ENCODE peak calls at places on chromosomes 2 and 18, in nine cellular contexts. K is AG04450, Q is RWPE1, X is endothelial cell of umbilical vein, S is adrenal gland, L is breast epithelium, O is neural crest cell, J is PC-9, D is glutamatergic neuron. N is an unnamed sample.
A peak's percentile ranks its signal among the peaks of the same experiment; 100 is the strongest.

GRCh38 chr2:124778076-124778475 is 753.0 kb downstream of the CNTNAP5 start:
- DNase-seq in J (no peak), S (no peak), L (no peak), K (no peak), D (no peak), O (no peak), Q (peak; percentile 55), X (no peak), N (no peak)

GRCh38 chr18:51028201-51028805 is 1.7 kb upstream of the SMAD4 start:
- DNase-seq in D (no peak), K (no peak), X (no peak), O (no peak), L (no peak), S (no peak), Q (no peak), J (peak; percentile 12), N (no peak)

GRCh38 chr2:143692162-143692561 is 562.9 kb downstream of the ARHGAP15 start:
- DNase-seq in J (no peak), Q (no peak), X (no peak), O (no peak), K (no peak), S (no peak), D (no peak), L (no peak), N (peak; percentile 3)

GRCh38 chr2:623384-623922 is 53.8 kb downstream of the TMEM18 start:
- DNase-seq in O (no peak), D (no peak), X (no peak), L (no peak), Q (no peak), J (no peak), K (no peak), S (no peak), N (no peak)

GRCh38 chr2:127400897-127401756 is 13.4 kb upstream of the MAP3K2 start:
- DNase-seq in J (peak; percentile 93), D (no peak), X (peak; percentile 12), Q (peak; percentile 91), K (no peak), S (no peak), L (no peak), O (no peak), N (no peak)

GRCh38 chr2:98872526-98872925 is 63.5 kb downstream of the CRACDL start:
- DNase-seq in D (no peak), L (no peak), Q (no peak), K (no peak), S (no peak), X (no peak), J (no peak), O (no peak), N (no peak)

GRCh38 chr2:203959265-203960034 is 22.9 kb downstream of the ICOS start:
- DNase-seq in J (no peak), O (no peak), L (no peak), X (no peak), K (no peak), S (no peak), D (no peak), Q (no peak), N (no peak)

GRCh38 chr2:131488306-131489205 is 3.6 kb downstream of the MZT2A start:
- DNase-seq in S (no peak), O (no peak), Q (no peak), L (no peak), J (no peak), D (peak; percentile 49), K (no peak), X (no peak), N (no peak)

GRCh38 chr2:7118606-7119503 is 201.6 kb downstream of the RNF144A start:
- DNase-seq in L (no peak), J (no peak), O (peak; percentile 26), S (no peak), D (peak; percentile 44), K (no peak), X (no peak), Q (peak; percentile 15), N (peak; percentile 56)

GRCh38 chr2:152537252-152537651 is 180.0 kb downstream of the PRPF40A start:
- DNase-seq in S (no peak), K (no peak), Q (no peak), J (no peak), X (no peak), O (no peak), D (no peak), L (no peak), N (no peak)

GRCh38 chr2:231522418-231523180 is 7.6 kb downstream of the NMUR1 start:
- DNase-seq in S (no peak), D (no peak), J (no peak), L (no peak), X (no peak), O (no peak), K (peak; percentile 51), Q (no peak), N (no peak)

GRCh38 chr2:58042486-58042970 is 4.1 kb upstream of the VRK2 start:
- DNase-seq in D (no peak), Q (peak; percentile 60), S (peak; percentile 58), O (no peak), L (no peak), K (peak; percentile 49), X (peak; percentile 95), J (peak; percentile 57), N (no peak)

GRCh38 chr2:191665286-191665685 is 12.7 kb upstream of the NABP1 start:
- DNase-seq in S (no peak), Q (no peak), X (peak; percentile 48), L (no peak), D (no peak), K (no peak), J (no peak), O (no peak), N (no peak)

GRCh38 chr2:769771-770170 is 92.6 kb upstream of the TMEM18 start:
- DNase-seq in K (no peak), S (no peak), L (no peak), O (no peak), D (no peak), J (no peak), Q (no peak), X (no peak), N (no peak)

GRCh38 chr2:190717764-190718651 is 69.1 kb downstream of the NAB1 start:
- DNase-seq in L (no peak), D (no peak), Q (no peak), K (no peak), O (no peak), X (peak; percentile 53), J (no peak), S (no peak), N (no peak)

GRCh38 chr18:57353137-57353939 is 981 bp downstream of the ST8SIA3 start:
- DNase-seq in Q (no peak), X (no peak), D (peak; percentile 91), K (no peak), O (peak; percentile 35), S (no peak), L (no peak), J (no peak), N (peak; percentile 72)

GRCh38 chr2:14137643-14138042 is 494.9 kb upstream of the LRATD1 start:
- DNase-seq in X (no peak), S (no peak), Q (no peak), J (no peak), L (no peak), K (no peak), D (peak; percentile 36), O (peak; percentile 1), N (no peak)
- TF ChIP-seq CTCF in X (no peak), S (no peak), Q (no peak), J (peak; percentile 33), L (no peak), K (no peak), D (no peak), O (peak; percentile 57), N (peak; percentile 13)

GRCh38 chr2:201188449-201188848 is 5.5 kb downstream of the CASP10 start:
- DNase-seq in J (no peak), S (no peak), K (no peak), L (no peak), Q (no peak), O (no peak), D (no peak), X (no peak), N (no peak)

GRCh38 chr2:201183373-201183742 is 417 bp downstream of the CASP10 start:
- DNase-seq in S (no peak), K (no peak), J (no peak), O (no peak), D (no peak), X (no peak), L (no peak), Q (no peak), N (no peak)

GRCh38 chr2:201185863-201186262 is 2.9 kb downstream of the CASP10 start:
- DNase-seq in X (no peak), D (no peak), Q (no peak), J (no peak), S (no peak), K (no peak), O (no peak), L (no peak), N (no peak)

GRCh38 chr2:201180010-201180409 is 2.9 kb upstream of the CASP10 start:
- DNase-seq in X (no peak), S (no peak), O (no peak), J (no peak), D (no peak), K (no peak), Q (no peak), L (no peak), N (no peak)

DNA sequence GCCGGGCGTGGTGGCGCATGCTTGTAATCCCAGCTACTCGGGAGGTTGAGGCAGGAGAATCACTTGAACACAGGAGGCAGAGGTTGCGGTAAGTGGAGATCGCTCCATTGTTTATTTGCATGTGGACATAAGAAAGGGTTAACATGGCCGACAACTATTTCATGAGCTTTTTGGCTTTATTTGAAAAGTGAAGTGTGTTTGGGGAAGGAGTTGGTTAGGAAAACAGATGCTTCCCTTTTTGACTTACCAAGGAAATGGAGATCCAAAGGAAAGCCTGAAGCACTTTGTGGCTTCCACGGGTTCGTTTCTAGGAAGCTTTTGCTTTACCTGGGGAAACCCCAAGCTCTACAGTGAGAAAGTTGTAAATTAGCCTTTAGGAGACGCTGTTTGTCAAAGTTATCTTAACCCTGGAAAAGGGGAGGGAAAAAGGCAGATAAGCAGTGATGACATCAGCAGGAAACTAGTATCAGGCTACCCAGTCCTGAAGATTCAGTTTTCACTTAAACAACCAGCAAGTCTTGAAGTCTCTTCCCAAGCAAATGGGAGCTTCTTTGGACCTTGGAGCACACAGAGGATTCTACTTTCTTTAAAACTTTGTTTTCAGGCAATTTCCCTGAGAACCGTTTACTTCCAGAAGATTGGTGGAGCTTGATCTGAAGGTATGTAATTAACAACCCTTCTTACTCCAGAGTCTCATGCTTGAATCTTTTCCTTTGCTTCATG is at the start of gene CASP10:
- DNase-seq in O (no peak), X (peak; percentile 95), D (no peak), S (no peak), J (peak; percentile 44), K (no peak), L (no peak), Q (peak; percentile 78), N (no peak)
- TF ChIP-seq CTCF in O (no peak), X (peak; percentile 65), D (no peak), S (no peak), J (peak; percentile 64), K (peak; percentile 43), L (no peak), Q (no peak), N (no peak)

GRCh38 chr2:101519173-101519492 is 44.2 kb upstream of the RFX8 start:
- DNase-seq in L (no peak), Q (no peak), O (no peak), X (peak; percentile 61), D (no peak), S (no peak), K (no peak), J (no peak), N (no peak)
- TF ChIP-seq CTCF in L (no peak), Q (no peak), O (no peak), X (no peak), D (no peak), S (no peak), K (no peak), J (peak; percentile 2), N (no peak)

GRCh38 chr2:28228419-28228995 is 164.2 kb upstream of the FOSL2 start:
- DNase-seq in S (no peak), D (no peak), J (no peak), L (no peak), X (no peak), Q (no peak), O (no peak), K (no peak), N (no peak)
- TF ChIP-seq CTCF in S (no peak), D (no peak), J (peak; percentile 19), L (no peak), X (no peak), Q (no peak), O (peak; percentile 20), K (peak; percentile 37), N (no peak)